ENCODE peak calls at places on chromosomes 12 and 14, in four cellular contexts. Q is NB4, X is BE2C, S is K562. E is an unnamed sample.
A peak's percentile ranks its signal among the peaks of the same experiment; 100 is the strongest.

GRCh38 chr14:90093942-90094595 is 32.3 kb downstream of the KCNK13 start:
- DNase-seq in S (no peak), X (no peak), Q (peak; percentile 38), E (peak; percentile 72)

GRCh38 chr14:53055003-53055402 is 98.1 kb downstream of the DDHD1 start:
- DNase-seq in X (no peak), Q (peak; percentile 47), S (peak; percentile 21), E (peak; percentile 58)

GRCh38 chr14:53840444-53840843 is 116.2 kb downstream of the BMP4 start:
- DNase-seq in S (no peak), Q (no peak), X (no peak), E (peak; percentile 91)

GRCh38 chr12:131939007-131939406 is 9.9 kb downstream of the PUS1 start:
- DNase-seq in X (no peak), Q (no peak), S (no peak), E (no peak)

GRCh38 chr12:80589091-80589490 is 118.3 kb upstream of the MYF6 start:
- DNase-seq in X (no peak), Q (no peak), S (no peak), E (peak; percentile 7)

GRCh38 chr12:85831327-85831990 is 4.8 kb downstream of the RASSF9 start:
- DNase-seq in Q (no peak), S (no peak), X (no peak), E (no peak)

GRCh38 chr12:104351023-104351983 is 47.8 kb downstream of the EID3 start:
- DNase-seq in S (no peak), Q (no peak), X (no peak), E (no peak)

GRCh38 chr14:28321475-28322244 is 444.9 kb upstream of the FOXG1 start:
- DNase-seq in Q (no peak), S (no peak), X (no peak), E (peak; percentile 62)

GRCh38 chr12:94516985-94517384 is 57.3 kb upstream of the CEP83 start:
- DNase-seq in Q (no peak), X (no peak), S (no peak), E (no peak)

GRCh38 chr14:74574706-74575105 is 37.3 kb downstream of the LTBP2 start:
- DNase-seq in Q (peak; percentile 25), X (no peak), S (no peak), E (no peak)

GRCh38 chr12:113054948-113055486 is 1.5 kb upstream of the DTX1 start:
- DNase-seq in S (no peak), X (no peak), Q (no peak), E (no peak)

GRCh38 chr14:53190938-53191337 is 37.8 kb upstream of the DDHD1 start:
- DNase-seq in S (no peak), Q (no peak), X (no peak), E (peak; percentile 53)

GRCh38 chr14:68793734-68794129 is 865 bp upstream of the ZFP36L1 start:
- DNase-seq in Q (no peak), X (no peak), S (no peak), E (no peak)

GRCh38 chr12:16763901-16764300 is 157.9 kb upstream of the LMO3 start:
- DNase-seq in Q (no peak), S (no peak), X (no peak), E (no peak)

GRCh38 chr12:88194868-88195267 is 52.8 kb downstream of the TMTC3 start:
- DNase-seq in Q (no peak), S (no peak), X (no peak), E (no peak)

GRCh38 chr14:105890474-105891220 is 364.3 kb downstream of the TMEM121 start:
- DNase-seq in S (peak; percentile 1), Q (no peak), X (peak; percentile 8), E (no peak)

GRCh38 chr14:97978336-97978735 is 1181.2 kb downstream of the VRK1 start:
- DNase-seq in S (peak; percentile 2), Q (peak; percentile 55), X (peak; percentile 79), E (peak; percentile 88)

GRCh38 chr14:103698380-103699260 is 16.6 kb downstream of the XRCC3 start:
- DNase-seq in S (no peak), X (peak; percentile 22), Q (no peak), E (peak; percentile 72)

GRCh38 chr12:7180685-7181084 is 8.8 kb upstream of the PEX5 start:
- DNase-seq in X (no peak), S (no peak), Q (no peak), E (peak; percentile 85)

GRCh38 chr14:49946320-49947141 is 53.6 kb downstream of the ARF6 start:
- DNase-seq in X (peak; percentile 45), Q (no peak), S (no peak), E (peak; percentile 81)

GRCh38 chr12:31815096-31815495 is 86.3 kb upstream of the AMN1 start:
- DNase-seq in Q (no peak), X (no peak), S (no peak), E (no peak)

GRCh38 chr12:75892779-75893408 is 138.7 kb downstream of the PHLDA1 start:
- DNase-seq in S (peak; percentile 87), X (no peak), Q (peak; percentile 28), E (peak; percentile 18)

GRCh38 chr12:73598626-73599025 is 939.0 kb upstream of the ATXN7L3B start:
- DNase-seq in Q (no peak), X (no peak), S (no peak), E (peak; percentile 14)

GRCh38 chr14:36513012-36513420 is 7.0 kb downstream of the NKX2-1 start:
- DNase-seq in Q (no peak), S (no peak), X (no peak), E (no peak)

GRCh38 chr12:45547822-45548221 is 181.7 kb upstream of the ARID2 start:
- DNase-seq in Q (peak; percentile 38), X (no peak), S (no peak), E (peak; percentile 9)
- TF ChIP-seq CTCF in Q (peak; percentile 27), X (no peak), S (peak; percentile 12), E (peak; percentile 32)

DNA sequence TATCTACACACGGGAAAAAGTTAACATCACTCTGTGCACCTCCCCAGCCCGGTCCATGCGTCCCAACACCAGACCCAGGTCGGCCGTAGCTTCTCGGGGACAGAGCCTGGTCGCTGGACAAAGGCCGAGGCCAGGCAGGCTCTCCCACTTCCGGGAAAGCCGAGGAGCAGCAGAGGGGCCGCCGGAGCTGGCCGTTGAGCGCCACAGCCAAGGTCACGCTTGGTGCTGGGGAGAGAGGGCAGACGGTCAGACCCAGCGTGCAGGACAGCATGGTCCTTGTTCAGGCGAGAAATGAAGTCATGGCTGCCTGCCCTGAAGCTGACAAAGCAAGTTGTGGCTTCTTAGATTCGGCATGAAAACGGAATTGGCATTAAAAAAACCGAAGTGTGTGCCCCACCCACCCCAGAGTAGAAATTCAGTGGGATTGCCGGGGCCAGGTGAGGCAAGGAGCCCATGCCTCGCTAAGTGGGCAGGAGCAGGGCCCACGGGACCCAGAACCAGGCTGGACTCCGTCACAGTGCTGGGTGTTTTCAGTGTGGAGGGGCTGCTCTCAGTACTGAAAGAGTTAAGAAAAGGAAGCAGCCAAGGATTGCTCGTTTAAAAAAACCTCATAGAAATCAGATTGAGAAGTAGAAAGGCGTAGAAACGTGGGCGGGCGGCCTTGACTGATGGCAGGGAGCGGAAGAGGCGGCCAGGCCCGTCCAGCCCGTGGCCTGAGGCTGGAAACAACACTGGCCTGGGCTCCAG is 4.3 kb downstream of the ARL6IP4 start:
- DNase-seq in X (no peak), Q (no peak), S (no peak), E (no peak)
- H3K4me3 ChIP-seq in X (no peak overlapping the region), Q (no peak overlapping the region), S (no peak overlapping the region), E (no peak overlapping the region)

GRCh38 chr14:60164717-60165546 is at the start of gene DHRS7:
- DNase-seq in X (peak; percentile 89), S (peak; percentile 83), Q (peak; percentile 90), E (peak; percentile 77)
- TF ChIP-seq CTCF in X (peak; percentile 50), S (peak; percentile 60), Q (peak; percentile 32), E (no peak)

GRCh38 chr12:27580561-27581330 is 56.7 kb downstream of the PPFIBP1 start:
- DNase-seq in Q (no peak), S (no peak), X (no peak), E (peak; percentile 89)
- H3K4me3 ChIP-seq in Q (no peak overlapping the region), S (no peak overlapping the region), X (no peak overlapping the region), E (no peak overlapping the region)

DNA sequence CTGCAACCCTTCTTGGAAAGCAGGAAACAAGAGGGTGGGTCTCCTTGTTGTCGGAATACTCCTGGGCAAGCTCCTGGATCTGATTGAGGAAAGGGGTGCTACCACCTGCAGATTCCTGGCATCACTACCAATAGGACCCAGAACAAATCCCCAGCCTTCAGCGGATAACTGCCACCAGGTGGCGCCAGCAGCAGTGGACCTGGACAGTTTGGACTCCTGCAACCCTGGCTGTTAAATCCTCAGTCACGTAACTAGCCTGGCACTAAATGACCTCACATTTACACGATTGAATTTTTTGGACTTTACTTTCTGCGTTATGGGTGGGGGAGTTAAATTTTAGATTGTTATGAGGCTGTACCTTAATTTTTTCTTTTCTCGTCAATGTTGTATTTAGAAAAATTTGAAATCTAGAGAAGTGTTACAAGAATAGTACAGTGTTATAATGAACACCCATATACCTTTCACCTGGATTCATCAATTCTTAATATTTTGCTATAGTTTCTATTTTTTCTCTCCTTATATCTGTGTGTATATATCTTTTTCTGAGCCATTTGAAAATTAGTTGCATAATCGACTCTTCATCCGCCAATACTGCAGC is 95.6 kb downstream of the GAS2L3 start:
- DNase-seq in S (peak; percentile 65), Q (peak; percentile 71), X (peak; percentile 88), E (peak; percentile 80)
- TF ChIP-seq CTCF in S (peak; percentile 76), Q (peak; percentile 99), X (peak; percentile 98), E (peak; percentile 95)

DNA sequence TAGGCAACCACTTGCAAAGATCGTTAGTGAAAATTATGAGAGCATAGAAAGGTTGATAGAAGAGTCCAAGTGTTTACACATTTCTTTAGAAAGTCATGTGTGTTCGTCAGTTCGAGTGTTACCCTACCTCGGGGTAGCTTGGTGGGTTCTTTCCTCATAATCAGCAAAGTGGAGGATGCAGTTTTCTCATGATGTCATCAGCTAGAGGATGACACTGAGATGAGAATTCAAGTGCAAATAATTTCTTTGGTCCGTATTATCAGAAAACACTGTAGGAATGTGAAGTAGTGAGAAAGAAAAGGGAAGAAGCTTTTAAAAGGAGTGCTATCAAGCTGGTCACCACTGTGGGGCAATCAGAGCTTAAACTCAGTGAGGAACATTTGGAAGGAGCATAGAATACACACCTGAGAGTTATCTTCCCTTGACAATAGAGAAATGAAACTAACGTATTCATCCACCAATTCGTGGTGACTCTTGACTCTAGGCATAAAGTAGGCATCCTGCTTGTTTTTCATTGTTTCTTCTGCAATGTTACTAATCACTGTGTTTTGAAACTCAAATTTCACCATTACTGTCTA is 1340.9 kb upstream of the TMEM132C start:
- DNase-seq in X (no peak), Q (peak; percentile 6), S (no peak), E (peak; percentile 3)
- H3K4me3 ChIP-seq in X (no peak overlapping the region), Q (no peak overlapping the region), S (no peak overlapping the region), E (no peak overlapping the region)